ENCODE peak calls at places on chromosomes 11 and 22, in five cellular contexts. M is astrocyte of the spinal cord; B is activated CD4-positive, alpha-beta T cell treated with anti-CD3 and anti-CD28 coated beads for 36 hours; P is germinal center; R is stimulated activated CD4-positive, alpha-beta T cell treated with anti-CD3 and anti-CD28 coated beads, Interleukin-2, amount 100 ng/mL, for 24 hours. T is an unnamed sample.

GRCh38 chr11:103055174-103055890 is 36.6 kb downstream of the DCUN1D5 start:
- DNase-seq in M (peak), R (no peak), B (no peak), P (peak), T (no peak)

GRCh38 chr11:19827399-19828135 is 114.9 kb downstream of the NAV2 start:
- DNase-seq in M (peak), B (no peak), P (no peak), R (no peak), T (no peak)

GRCh38 chr22:36541831-36542391 is 12.9 kb upstream of the EIF3D start:
- DNase-seq in P (no peak), B (peak), M (peak), R (peak), T (peak)

GRCh38 chr11:61616443-61616842 is 35.6 kb upstream of the SYT7 start:
- DNase-seq in B (no peak), M (peak), P (no peak), R (no peak), T (no peak)

GRCh38 chr11:43833657-43834073 is 47.0 kb upstream of the ALKBH3 start:
- DNase-seq in M (peak), B (no peak), R (no peak), P (no peak), T (no peak)

GRCh38 chr11:62050716-62051115 is 73.1 kb upstream of the INCENP start:
- DNase-seq in R (no peak), P (no peak), B (no peak), M (no peak), T (no peak)

GRCh38 chr11:117315285-117316196 is 515 bp downstream of the BACE1 start:
- DNase-seq in M (no peak), B (peak), P (peak), R (peak), T (peak)

GRCh38 chr22:39234867-39235687 is 9.7 kb downstream of the PDGFB start:
- DNase-seq in M (no peak), R (no peak), B (no peak), P (no peak), T (no peak)

GRCh38 chr22:39308614-39309363 is 10.6 kb downstream of the RPL3 start:
- DNase-seq in B (no peak), M (peak), R (no peak), P (no peak), T (no peak)

GRCh38 chr11:35059040-35059439 is 79.9 kb upstream of the CD44 start:
- DNase-seq in P (peak), R (no peak), M (no peak), B (no peak), T (no peak)

GRCh38 chr22:25039255-25039654 is 86.7 kb downstream of the KIAA1671 start:
- DNase-seq in B (no peak), P (no peak), R (no peak), M (no peak), T (no peak)